ENCODE peak calls at places on chromosomes 11 and 22, in seven cellular contexts. W is EL, H is tibial nerve, T is GM04504, Z is endodermal cell, G is ELR, Q is iris pigment epithelial cell. R is an unnamed sample.

GRCh38 chr22:23458663-23459541 is 121.2 kb downstream of the IGLL1 start:
- DNase-seq in W (no peak), H (no peak), T (no peak), Z (no peak), G (no peak), Q (no peak), R (no peak)

GRCh38 chr11:122271167-122271566 is 155.2 kb upstream of the BLID start:
- DNase-seq in W (no peak), H (no peak), T (no peak), Z (no peak), G (no peak), Q (no peak), R (no peak)

GRCh38 chr22:16828876-16829275 is 3.7 kb upstream of the XKR3 start:
- DNase-seq in W (no peak), H (no peak), T (no peak), Z (no peak), G (no peak), Q (no peak), R (no peak)

GRCh38 chr22:22111267-22111751 is 128.7 kb upstream of the TOP3B start:
- DNase-seq in W (peak; percentile 68), H (no peak), T (peak; percentile 31), Z (peak; percentile 51), G (peak; percentile 92), Q (peak; percentile 90), R (peak; percentile 91)

GRCh38 chr11:19519912-19520641 is 192.6 kb upstream of the NAV2 start:
- DNase-seq in W (peak; percentile 22), H (no peak), T (no peak), Z (no peak), G (no peak), Q (no peak), R (peak; percentile 7)

GRCh38 chr11:2877474-2877873 is 8.1 kb downstream of the CDKN1C start:
- DNase-seq in W (no peak), H (no peak), T (no peak), Z (no peak), G (no peak), Q (no peak), R (no peak)

GRCh38 chr11:1515082-1516060 is 28.8 kb upstream of the MOB2 start:
- DNase-seq in W (peak; percentile 62), H (peak; percentile 69), T (no peak), Z (peak; percentile 97), G (peak; percentile 70), Q (peak; percentile 56), R (peak; percentile 31)

GRCh38 chr11:57547854-57548377 is 10.5 kb downstream of the SMTNL1 start:
- DNase-seq in W (peak; percentile 17), H (no peak), T (no peak), Z (peak; percentile 73), G (peak; percentile 35), Q (no peak), R (no peak)

GRCh38 chr11:70628881-70629844 is 230.8 kb downstream of the CTTN start:
- DNase-seq in W (no peak), H (peak; percentile 26), T (no peak), Z (no peak), G (no peak), Q (no peak), R (no peak)

GRCh38 chr11:93652161-93652597 is 9.3 kb upstream of the CEP295 start:
- DNase-seq in W (peak; percentile 56), H (no peak), T (no peak), Z (peak; percentile 73), G (peak; percentile 61), Q (peak; percentile 38), R (peak; percentile 37)

GRCh38 chr11:130144721-130145327 is 14.8 kb upstream of the ST14 start:
- DNase-seq in W (no peak), H (no peak), T (no peak), Z (peak; percentile 65), G (no peak), Q (no peak), R (no peak)

GRCh38 chr11:123235117-123235686 is 40.2 kb upstream of the CLMP start:
- DNase-seq in W (peak; percentile 36), H (peak; percentile 52), T (no peak), Z (peak; percentile 89), G (peak; percentile 39), Q (no peak), R (no peak)

R was measured in amniotic epithelial cell.